ENCODE peak calls at places on chromosomes 13 and 19, in seven cellular contexts. R is dorsolateral prefrontal cortex, T is fibroblast of lung, J is adrenal gland, S is thyroid gland, D is stomach, O is OCI-LY7. G is an unnamed sample.

GRCh38 chr13:51148952-51149573 is 38.0 kb upstream of the C13orf42 start:
- DNase-seq in R (peak), T (peak), J (peak), S (peak), D (no peak), O (peak), G (peak)

GRCh38 chr19:54114340-54114826 is 1.1 kb downstream of the TFPT start:
- DNase-seq in R (peak), T (peak), J (peak), S (no peak), D (peak), O (peak), G (peak)

GRCh38 chr13:42981317-42981716 is 10.7 kb downstream of the EPSTI1 start:
- DNase-seq in R (no peak), T (no peak), J (no peak), S (no peak), D (no peak), O (no peak), G (no peak)

GRCh38 chr19:16048583-16048982 is 27.7 kb upstream of the TPM4 start:
- DNase-seq in R (no peak), T (no peak), J (no peak), S (no peak), D (no peak), O (no peak), G (no peak)

GRCh38 chr13:111503905-111504695 is 183.7 kb downstream of the TEX29 start:
- DNase-seq in R (peak), T (no peak), J (no peak), S (no peak), D (peak), O (no peak), G (no peak)

GRCh38 chr13:40665754-40666057 is 735 bp downstream of the FOXO1 start:
- DNase-seq in R (no peak), T (peak), J (no peak), S (no peak), D (no peak), O (peak), G (no peak)

GRCh38 chr13:101149735-101150380 is 266.4 kb downstream of the NALCN start:
- DNase-seq in R (no peak), T (peak), J (no peak), S (no peak), D (no peak), O (no peak), G (peak)

GRCh38 chr13:43057653-43058317 is 34.4 kb downstream of the DNAJC15 start:
- DNase-seq in R (no peak), T (peak), J (no peak), S (no peak), D (no peak), O (peak), G (peak)

GRCh38 chr19:49272204-49272603 is 52.8 kb downstream of the SLC6A16 start:
- DNase-seq in R (no peak), T (peak), J (no peak), S (no peak), D (no peak), O (no peak), G (no peak)

GRCh38 chr13:24995225-24995804 is 100.6 kb upstream of the PABPC3 start:
- DNase-seq in R (no peak), T (peak), J (peak), S (peak), D (peak), O (peak), G (peak)

GRCh38 chr19:46023311-46023779 is 492 bp upstream of the PGLYRP1 start:
- DNase-seq in R (no peak), T (no peak), J (no peak), S (no peak), D (no peak), O (no peak), G (no peak)

GRCh38 chr19:572891-573825 is 762 bp downstream of the BSG start:
- DNase-seq in R (no peak), T (peak), J (peak), S (peak), D (peak), O (peak), G (peak)

GRCh38 chr13:28448959-28449358 is 46.0 kb downstream of the FLT1 start:
- DNase-seq in R (no peak), T (no peak), J (no peak), S (no peak), D (no peak), O (no peak), G (no peak)

GRCh38 chr13:94389544-94390351 is 89.7 kb downstream of the DCT start:
- DNase-seq in R (no peak), T (no peak), J (no peak), S (no peak), D (no peak), O (no peak), G (no peak)

GRCh38 chr13:48749699-48750473 is 96.2 kb downstream of the CYSLTR2 start:
- DNase-seq in R (peak), T (peak), J (peak), S (peak), D (peak), O (peak), G (peak)

GRCh38 chr19:54388001-54388802 is 23.5 kb upstream of the LAIR1 start:
- DNase-seq in R (no peak), T (no peak), J (peak), S (peak), D (no peak), O (peak), G (no peak)

GRCh38 chr13:44300895-44301638 is 72.6 kb upstream of the SERP2 start:
- DNase-seq in R (no peak), T (peak), J (peak), S (peak), D (peak), O (no peak), G (no peak)

GRCh38 chr19:31002852-31003251 is 346.4 kb downstream of the TSHZ3 start:
- DNase-seq in R (no peak), T (peak), J (peak), S (no peak), D (no peak), O (no peak), G (no peak)

GRCh38 chr13:113275387-113275786 is 21.7 kb upstream of the LAMP1 start:
- DNase-seq in R (no peak), T (peak), J (peak), S (peak), D (peak), O (peak), G (peak)

GRCh38 chr13:111510502-111511218 is 190.2 kb downstream of the TEX29 start:
- DNase-seq in R (no peak), T (no peak), J (no peak), S (no peak), D (peak), O (no peak), G (no peak)

DNA sequence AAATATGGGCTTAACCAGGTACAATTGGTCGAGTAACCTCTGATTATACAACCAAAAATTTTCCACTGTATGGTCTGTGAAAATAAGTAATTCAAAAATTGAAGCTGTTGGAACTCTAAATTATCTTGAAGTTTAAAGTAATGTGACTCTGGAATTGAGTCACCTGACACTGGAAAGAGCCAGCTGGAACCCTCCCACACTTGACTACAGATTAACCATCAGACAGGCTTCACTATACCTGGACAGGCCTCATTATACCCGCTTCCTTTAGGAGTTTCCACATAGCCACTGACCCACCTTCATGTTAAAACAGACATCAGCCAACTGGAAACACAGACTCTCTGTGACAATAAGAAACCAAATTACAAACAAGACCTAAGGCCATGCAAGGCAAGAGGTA is 1.3 kb downstream of the ZNF433 start:
- DNase-seq in R (no peak), T (no peak), J (no peak), S (peak), D (no peak), O (no peak), G (no peak)
- H3K4me3 ChIP-seq in R (no peak), T (peak), J (no peak), S (no peak), D (peak), O (no peak), G (peak)

DNA sequence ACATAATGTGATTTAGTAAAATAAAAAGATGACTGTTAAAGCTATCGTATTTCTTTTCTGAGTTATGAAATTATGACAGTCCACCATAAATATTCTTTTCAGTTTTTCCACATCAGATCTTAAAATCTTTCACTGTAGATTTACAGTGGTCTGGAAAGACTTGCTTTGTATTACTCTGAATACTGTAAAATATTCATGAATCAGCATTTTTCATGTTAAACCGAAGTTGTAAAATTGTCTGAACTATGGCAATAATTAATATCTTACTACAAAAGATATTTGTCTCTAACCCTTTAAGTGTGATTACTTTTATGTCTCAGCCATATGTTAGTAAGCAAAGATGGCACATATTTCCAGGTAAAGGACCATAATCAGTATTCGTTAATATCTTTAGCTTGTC is 1397.2 kb upstream of the PCDH9 start:
- DNase-seq in R (no peak), T (no peak), J (no peak), S (no peak), D (no peak), O (no peak), G (no peak)
- H3K27ac ChIP-seq in R (no peak), T (no peak), J (no peak), S (no peak), D (no peak), O (no peak), G (no peak)

GRCh38 chr19:13797058-13797440 is 1.8 kb downstream of the ZSWIM4 start:
- DNase-seq in R (no peak), T (no peak), J (peak), S (no peak), D (no peak), O (no peak), G (no peak)
- H3K4me3 ChIP-seq in R (no peak), T (peak), J (no peak), S (no peak), D (no peak), O (peak), G (no peak)

DNA sequence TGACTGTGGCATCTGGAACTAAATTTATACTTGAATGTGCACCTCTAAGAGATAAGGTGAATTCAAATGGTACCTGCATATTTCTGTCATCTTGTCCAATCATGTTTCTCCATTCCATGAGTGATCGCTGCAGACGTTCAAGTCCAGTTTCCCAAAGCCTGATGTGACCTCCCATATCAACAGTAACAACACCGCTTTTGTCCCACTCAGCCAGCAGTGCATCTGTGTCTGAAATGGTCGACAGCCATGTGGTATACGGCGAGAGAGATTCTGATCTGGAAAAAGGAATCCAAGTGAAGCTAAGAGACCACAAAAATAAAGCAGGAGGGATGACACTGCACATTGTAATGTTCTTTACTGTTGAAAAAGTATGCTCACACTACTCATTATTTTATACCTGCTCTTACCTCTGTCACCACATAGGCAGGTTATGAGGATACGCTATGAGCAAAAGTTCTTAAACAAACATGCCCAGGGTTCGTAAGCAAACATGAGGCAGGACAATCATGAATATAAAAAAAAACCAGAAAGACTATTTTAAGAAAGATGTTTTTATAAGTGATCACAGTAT is 213.6 kb downstream of the RGCC start:
- DNase-seq in R (no peak), T (no peak), J (no peak), S (no peak), D (no peak), O (no peak), G (no peak)
- H3K27ac ChIP-seq in R (no peak), T (no peak), J (no peak), S (no peak), D (no peak), O (no peak), G (no peak)

GRCh38 chr19:14005381-14006084 is 587 bp downstream of the RFX1 start:
- DNase-seq in R (peak), T (peak), J (peak), S (peak), D (peak), O (peak), G (peak)

GRCh38 chr19:14002571-14003278 is 3.4 kb downstream of the RFX1 start:
- DNase-seq in R (no peak), T (no peak), J (no peak), S (peak), D (no peak), O (peak), G (no peak)

GRCh38 chr19:14003279-14004051 is 2.7 kb downstream of the RFX1 start:
- DNase-seq in R (no peak), T (no peak), J (no peak), S (no peak), D (no peak), O (peak), G (no peak)

GRCh38 chr19:14006085-14006765 is at the start of gene RFX1:
- DNase-seq in R (peak), T (peak), J (peak), S (peak), D (peak), O (peak), G (peak)

DNA sequence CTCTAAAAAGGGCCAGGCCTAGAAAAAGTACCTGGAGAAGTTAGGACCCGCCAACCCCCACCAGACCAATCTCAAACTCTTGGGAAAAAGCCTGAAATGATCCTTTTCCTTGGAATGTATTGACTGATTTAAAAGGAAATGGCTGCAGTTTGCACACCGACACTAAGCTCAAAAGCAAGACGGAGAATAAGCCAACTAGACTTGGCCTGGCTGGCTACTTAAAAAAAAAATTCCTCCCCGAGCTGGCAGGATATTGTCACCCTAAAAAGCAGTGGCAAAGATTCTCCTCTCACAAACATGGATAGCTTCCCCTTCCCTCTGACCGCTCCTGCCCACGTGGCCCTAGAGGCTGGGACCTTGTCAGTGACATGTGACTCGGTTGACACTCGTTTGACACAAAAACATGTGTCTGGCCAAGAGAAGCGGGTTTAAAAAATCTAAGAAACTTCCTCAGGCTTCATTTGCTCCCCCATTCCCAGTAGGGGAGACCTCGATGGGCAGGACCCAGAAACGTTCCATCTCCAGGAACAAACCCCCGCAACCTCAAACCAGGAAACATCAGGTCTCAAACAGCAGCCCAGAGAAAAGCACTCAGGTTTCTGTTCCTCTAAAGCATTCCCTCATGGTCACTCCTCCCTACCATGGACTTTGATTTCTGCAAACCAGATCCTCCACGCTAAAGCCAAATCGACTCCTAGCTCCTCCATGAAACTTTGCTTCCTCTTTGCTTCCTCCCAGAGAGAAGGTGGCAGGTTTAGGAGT is 1.3 kb downstream of the RFX1 start:
- DNase-seq in R (peak), T (no peak), J (peak), S (no peak), D (peak), O (peak), G (no peak)
- H3K4me3 ChIP-seq in R (peak), T (peak), J (no peak), S (no peak), D (peak), O (peak), G (peak)

DNA sequence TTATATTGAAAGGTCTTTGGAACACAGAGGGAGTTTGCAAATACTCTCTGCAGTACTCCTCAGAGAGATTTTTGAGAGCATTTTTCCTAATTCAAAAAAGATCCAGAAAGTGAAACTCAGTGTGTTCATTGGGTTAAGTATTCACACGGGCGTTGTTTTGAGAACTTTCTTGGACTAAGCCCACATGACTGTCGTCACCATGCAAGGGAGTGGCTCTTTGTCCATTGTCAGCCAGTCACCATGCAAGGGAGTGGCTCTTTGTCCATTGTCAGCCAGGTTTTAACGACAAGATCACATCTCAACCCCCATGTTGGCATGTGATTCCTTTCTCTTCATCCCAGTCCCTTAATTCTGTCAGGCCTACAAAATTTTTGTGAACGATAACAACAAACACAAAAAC is 81.2 kb upstream of the STK24 start:
- DNase-seq in R (no peak), T (no peak), J (no peak), S (peak), D (no peak), O (no peak), G (no peak)
- H3K27ac ChIP-seq in R (no peak), T (no peak), J (no peak), S (peak), D (no peak), O (no peak), G (no peak)

GRCh38 chr19:50430888-50431342 is 1.8 kb upstream of the MYBPC2 start:
- DNase-seq in R (no peak), T (no peak), J (no peak), S (no peak), D (no peak), O (peak), G (no peak)
- H3K4me3 ChIP-seq in R (peak), T (peak), J (no peak), S (no peak), D (peak), O (peak), G (peak)

DNA sequence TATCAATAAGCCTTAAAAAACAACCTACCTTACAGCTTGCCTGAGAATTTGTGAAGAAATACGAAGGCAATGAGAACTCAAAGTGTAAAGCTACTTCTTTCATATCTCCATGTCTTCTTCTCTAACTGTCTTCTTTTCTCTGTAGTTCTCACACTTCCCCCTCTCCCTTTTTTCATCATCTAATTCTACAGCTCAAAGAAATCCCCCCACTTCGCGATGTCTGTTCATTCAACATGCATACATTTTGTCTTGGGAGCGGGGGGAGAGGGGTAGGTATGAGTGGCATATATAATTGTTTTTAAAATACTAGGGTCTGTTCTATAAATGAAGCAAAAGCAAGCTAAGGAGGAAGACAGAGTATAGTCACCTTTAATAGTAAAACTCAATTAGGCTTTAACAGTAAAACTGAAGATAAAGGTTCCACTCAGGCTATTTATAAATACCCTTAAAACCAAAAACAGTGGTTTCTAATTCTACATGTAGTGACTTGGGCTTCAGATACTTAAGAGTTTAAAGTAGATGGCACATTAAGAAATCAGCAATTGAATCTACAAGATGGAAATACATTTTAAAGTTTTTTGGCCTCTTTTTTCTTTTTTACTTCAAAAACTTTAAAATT is 106.9 kb downstream of the KLF12 start:
- DNase-seq in R (no peak), T (no peak), J (no peak), S (no peak), D (no peak), O (peak), G (no peak)
- H3K27ac ChIP-seq in R (no peak), T (no peak), J (no peak), S (no peak), D (no peak), O (peak), G (peak)

G was measured in endodermal cell.